ENCODE peak calls at places on chromosomes 16 and 17, in seven cellular contexts. F is activated naive CD8-positive, alpha-beta T cell treated with anti-CD3 and anti-CD28 coated beads, Interleukin-2, amount 50 U/mL, for 16 hours; G is WERI-Rb-1; S is GOT3; L is NCI-H1436; Y is SJCRH30; V is HTR-8/SVneo. Z is an unnamed sample.

GRCh38 chr17:74297941-74298340 is 23.9 kb downstream of the DNAI2 start:
- DNase-seq in F (no peak), G (no peak), S (no peak), L (no peak), Y (no peak), V (no peak), Z (no peak)

GRCh38 chr17:2707721-2708584 is 3.6 kb downstream of the CLUH start:
- DNase-seq in F (no peak), G (peak), S (no peak), L (no peak), Y (peak), V (peak), Z (no peak)

GRCh38 chr17:79041041-79041570 is 17.1 kb downstream of the C1QTNF1 start:
- DNase-seq in F (no peak), G (no peak), S (no peak), L (no peak), Y (no peak), V (no peak), Z (no peak)

GRCh38 chr17:66508896-66509843 is 206.8 kb downstream of the PRKCA start:
- DNase-seq in F (peak), G (no peak), S (peak), L (no peak), Y (no peak), V (peak), Z (peak)

GRCh38 chr16:12245923-12246290 is 269.4 kb downstream of the SNX29 start:
- DNase-seq in F (no peak), G (no peak), S (no peak), L (no peak), Y (no peak), V (no peak), Z (no peak)

GRCh38 chr16:19329932-19330331 is 44.4 kb downstream of the CLEC19A start:
- DNase-seq in F (no peak), G (no peak), S (no peak), L (no peak), Y (no peak), V (peak), Z (no peak)

GRCh38 chr16:76428858-76429257 is 151.7 kb downstream of the CNTNAP4 start:
- DNase-seq in F (no peak), G (no peak), S (no peak), L (no peak), Y (no peak), V (no peak), Z (no peak)

GRCh38 chr16:51657844-51658243 is 506.8 kb upstream of the SALL1 start:
- DNase-seq in F (no peak), G (no peak), S (no peak), L (no peak), Y (no peak), V (no peak), Z (no peak)

GRCh38 chr16:19715566-19715965 is 2.5 kb downstream of the KNOP1 start:
- DNase-seq in F (no peak), G (no peak), S (no peak), L (no peak), Y (no peak), V (no peak), Z (no peak)

GRCh38 chr17:31074772-31075538 is 19.8 kb upstream of the NF1 start:
- DNase-seq in F (no peak), G (no peak), S (no peak), L (no peak), Y (peak), V (no peak), Z (peak)

GRCh38 chr17:7843536-7844291 is 9.7 kb downstream of the KDM6B start:
- DNase-seq in F (peak), G (peak), S (peak), L (peak), Y (peak), V (peak), Z (peak)

GRCh38 chr16:22313876-22314470 is 16.8 kb downstream of the POLR3E start:
- DNase-seq in F (no peak), G (peak), S (no peak), L (no peak), Y (no peak), V (no peak), Z (no peak)

GRCh38 chr16:85974428-85975375 is 75.7 kb downstream of the IRF8 start:
- DNase-seq in F (no peak), G (no peak), S (no peak), L (no peak), Y (no peak), V (no peak), Z (no peak)

GRCh38 chr17:82864721-82865240 is 25.0 kb upstream of the ZNF750 start:
- DNase-seq in F (no peak), G (no peak), S (no peak), L (no peak), Y (peak), V (no peak), Z (no peak)

GRCh38 chr17:39605492-39606433 is 2.0 kb downstream of the NEUROD2 start:
- DNase-seq in F (no peak), G (no peak), S (no peak), L (no peak), Y (no peak), V (no peak), Z (no peak)

GRCh38 chr16:72833491-72833890 is 214.4 kb downstream of the ZFHX3 start:
- DNase-seq in F (no peak), G (no peak), S (no peak), L (no peak), Y (no peak), V (no peak), Z (no peak)

GRCh38 chr17:9079461-9080103 is 58.3 kb downstream of the NTN1 start:
- DNase-seq in F (no peak), G (no peak), S (no peak), L (no peak), Y (no peak), V (no peak), Z (no peak)

GRCh38 chr17:27907976-27908558 is 14.9 kb upstream of the LYRM9 start:
- DNase-seq in F (no peak), G (no peak), S (no peak), L (no peak), Y (no peak), V (no peak), Z (no peak)

GRCh38 chr17:19268611-19269010 is 31.4 kb downstream of the EPN2 start:
- DNase-seq in F (no peak), G (no peak), S (no peak), L (no peak), Y (no peak), V (no peak), Z (no peak)

GRCh38 chr17:35900693-35901487 is 20.7 kb upstream of the CCL5 start:
- DNase-seq in F (no peak), G (no peak), S (no peak), L (no peak), Y (peak), V (peak), Z (no peak)

GRCh38 chr17:56737741-56738161 is 96.0 kb downstream of the C17orf67 start:
- DNase-seq in F (no peak), G (no peak), S (no peak), L (no peak), Y (no peak), V (no peak), Z (no peak)

GRCh38 chr16:73339821-73340220 is 291.9 kb upstream of the ZFHX3 start:
- DNase-seq in F (no peak), G (no peak), S (no peak), L (no peak), Y (no peak), V (no peak), Z (no peak)

GRCh38 chr17:16997514-16998429 is 25.9 kb upstream of the TNFRSF13B start:
- DNase-seq in F (no peak), G (no peak), S (no peak), L (no peak), Y (no peak), V (no peak), Z (no peak)

GRCh38 chr17:73309727-73310555 is 1.9 kb downstream of the CDC42EP4 start:
- DNase-seq in F (no peak), G (peak), S (no peak), L (no peak), Y (peak), V (no peak), Z (no peak)

GRCh38 chr16:47143677-47144558 is at the start of gene NETO2:
- DNase-seq in F (peak), G (peak), S (peak), L (peak), Y (peak), V (peak), Z (peak)

GRCh38 chr17:38552343-38552742 is 53.4 kb downstream of the SRCIN1 start:
- DNase-seq in F (no peak), G (no peak), S (no peak), L (no peak), Y (no peak), V (no peak), Z (no peak)

GRCh38 chr16:52487849-52488457 is 59.0 kb downstream of the TOX3 start:
- DNase-seq in F (no peak), G (no peak), S (no peak), L (no peak), Y (no peak), V (no peak), Z (no peak)

GRCh38 chr17:47879776-47880452 is 16.1 kb upstream of the SP2 start:
- DNase-seq in F (no peak), G (no peak), S (no peak), L (no peak), Y (peak), V (no peak), Z (no peak)

GRCh38 chr17:80029235-80029974 is 6.3 kb downstream of the TBC1D16 start:
- DNase-seq in F (no peak), G (no peak), S (peak), L (no peak), Y (peak), V (no peak), Z (peak)

GRCh38 chr17:39706921-39707337 is 7.1 kb downstream of the ERBB2 start:
- DNase-seq in F (no peak), G (no peak), S (no peak), L (no peak), Y (no peak), V (no peak), Z (no peak)

GRCh38 chr16:31471241-31471874 is 594 bp upstream of the TGFB1I1 start:
- DNase-seq in F (no peak), G (no peak), S (no peak), L (no peak), Y (peak), V (no peak), Z (no peak)

GRCh38 chr16:57539072-57539796 is 2.9 kb upstream of the CCDC102A start:
- DNase-seq in F (no peak), G (no peak), S (no peak), L (no peak), Y (no peak), V (no peak), Z (no peak)

GRCh38 chr17:73272906-73273218 is 11.2 kb upstream of the CPSF4L start:
- DNase-seq in F (no peak), G (no peak), S (no peak), L (no peak), Y (no peak), V (no peak), Z (no peak)

GRCh38 chr16:24834459-24835335 is 11.1 kb upstream of the SLC5A11 start:
- DNase-seq in F (no peak), G (peak), S (no peak), L (no peak), Y (peak), V (peak), Z (no peak)

GRCh38 chr16:24984101-24984500 is 31.1 kb downstream of the ARHGAP17 start:
- DNase-seq in F (no peak), G (no peak), S (no peak), L (no peak), Y (no peak), V (no peak), Z (no peak)

GRCh38 chr16:54277845-54278703 is 8.5 kb downstream of the IRX3 start:
- DNase-seq in F (no peak), G (no peak), S (no peak), L (peak), Y (no peak), V (no peak), Z (no peak)

GRCh38 chr17:27265333-27265732 is 28.6 kb upstream of the WSB1 start:
- DNase-seq in F (no peak), G (no peak), S (no peak), L (no peak), Y (no peak), V (no peak), Z (no peak)

GRCh38 chr16:48487287-48487686 is 102.1 kb upstream of the SIAH1 start:
- DNase-seq in F (no peak), G (no peak), S (no peak), L (no peak), Y (no peak), V (no peak), Z (no peak)

GRCh38 chr17:60304502-60304901 is 87.4 kb downstream of the USP32 start:
- DNase-seq in F (no peak), G (no peak), S (no peak), L (no peak), Y (no peak), V (no peak), Z (no peak)